ENCODE peak calls at places on chromosomes 13 and 19, in four cellular contexts. One of them, this sample, is unnamed.

GRCh38 chr13:113325779-113326178 is 28.7 kb downstream of the LAMP1 start:
- DNase-seq in H1: no peak
- DNase-seq in GM12878: no peak
- DNase-seq in K562: no peak
- DNase-seq in this sample: no peak

GRCh38 chr19:15702590-15702930 is 25.3 kb upstream of the OR10H2 start:
- DNase-seq in GM12878: no peak
- DNase-seq in K562: peak
- DNase-seq in H1: no peak
- DNase-seq in this sample: peak

GRCh38 chr13:76854894-76855293 is 31.3 kb downstream of the KCTD12 start:
- DNase-seq in H1: no peak
- DNase-seq in K562: no peak
- DNase-seq in GM12878: no peak
- DNase-seq in this sample: no peak

GRCh38 chr13:111387945-111388600 is 67.6 kb downstream of the TEX29 start:
- DNase-seq in GM12878: no peak
- DNase-seq in K562: no peak
- DNase-seq in H1: no peak
- DNase-seq in this sample: no peak

GRCh38 chr19:30252214-30252613 is 120.0 kb upstream of the ZNF536 start:
- DNase-seq in H1: no peak
- DNase-seq in K562: no peak
- DNase-seq in GM12878: no peak
- DNase-seq in this sample: no peak

GRCh38 chr13:46197299-46197975 is 14.3 kb upstream of the LRRC63 start:
- DNase-seq in K562: no peak
- DNase-seq in GM12878: no peak
- DNase-seq in H1: no peak
- DNase-seq in this sample: no peak

GRCh38 chr19:39156230-39156890 is 30.8 kb downstream of the PAK4 start:
- DNase-seq in K562: peak
- DNase-seq in GM12878: no peak
- DNase-seq in H1: no peak
- DNase-seq in this sample: no peak

GRCh38 chr19:54188224-54188871 is 1.0 kb downstream of the MBOAT7 start:
- DNase-seq in GM12878: no peak
- DNase-seq in K562: peak
- DNase-seq in H1: no peak
- DNase-seq in this sample: no peak

GRCh38 chr19:27966390-27966816 is 1246.5 kb downstream of the UQCRFS1 start:
- DNase-seq in H1: no peak
- DNase-seq in GM12878: no peak
- DNase-seq in K562: peak
- DNase-seq in this sample: no peak

GRCh38 chr19:54517483-54517882 is 14.9 kb downstream of the LAIR2 start:
- DNase-seq in GM12878: no peak
- DNase-seq in K562: peak
- DNase-seq in H1: peak
- DNase-seq in this sample: no peak

GRCh38 chr13:106911020-106911419 is 343.1 kb upstream of the ARGLU1 start:
- DNase-seq in H1: no peak
- DNase-seq in GM12878: no peak
- DNase-seq in K562: no peak
- DNase-seq in this sample: no peak

GRCh38 chr19:55353803-55354697 is 469 bp downstream of the COX6B2 start:
- DNase-seq in H1: peak
- DNase-seq in K562: peak
- DNase-seq in GM12878: no peak
- DNase-seq in this sample: peak

GRCh38 chr19:45160870-45161714 is at the start of gene NKPD1:
- DNase-seq in K562: no peak
- DNase-seq in H1: no peak
- DNase-seq in GM12878: no peak
- DNase-seq in this sample: no peak

GRCh38 chr13:26968431-26969335 is 202.9 kb downstream of the USP12 start:
- DNase-seq in K562: no peak
- DNase-seq in GM12878: no peak
- DNase-seq in H1: no peak
- DNase-seq in this sample: no peak

GRCh38 chr13:23715762-23716235 is 145.6 kb downstream of the TNFRSF19 start:
- DNase-seq in K562: peak
- DNase-seq in H1: peak
- DNase-seq in GM12878: no peak
- DNase-seq in this sample: peak

GRCh38 chr19:7595466-7596133 is at the start of gene CAMSAP3:
- DNase-seq in K562: peak
- DNase-seq in H1: peak
- DNase-seq in GM12878: no peak
- DNase-seq in this sample: no peak

GRCh38 chr19:42277821-42278809 is 9.1 kb downstream of the CIC start:
- DNase-seq in K562: no peak
- DNase-seq in H1: no peak
- DNase-seq in GM12878: no peak
- DNase-seq in this sample: no peak

GRCh38 chr19:3868770-3869456 is at the start of gene ZFR2:
- DNase-seq in K562: peak
- DNase-seq in H1: peak
- DNase-seq in GM12878: no peak
- DNase-seq in this sample: peak

GRCh38 chr13:92355213-92355612 is 871.4 kb upstream of the GPC6 start:
- DNase-seq in GM12878: no peak
- DNase-seq in K562: peak
- DNase-seq in H1: no peak
- DNase-seq in this sample: no peak

GRCh38 chr19:10828981-10829821 is 6.8 kb downstream of the TMED1 start:
- DNase-seq in H1: no peak
- DNase-seq in K562: no peak
- DNase-seq in GM12878: no peak
- DNase-seq in this sample: no peak

GRCh38 chr13:55073000-55073399 is 2044.4 kb downstream of the OLFM4 start:
- DNase-seq in H1: no peak
- DNase-seq in K562: no peak
- DNase-seq in GM12878: no peak
- DNase-seq in this sample: no peak

GRCh38 chr19:41861846-41862245 is 1.8 kb downstream of the RPS19 start:
- DNase-seq in GM12878: no peak
- DNase-seq in H1: no peak
- DNase-seq in K562: no peak
- DNase-seq in this sample: no peak

GRCh38 chr13:109500146-109500773 is 286.1 kb downstream of the IRS2 start:
- DNase-seq in H1: no peak
- DNase-seq in GM12878: no peak
- DNase-seq in K562: no peak
- DNase-seq in this sample: no peak

GRCh38 chr13:48126944-48127814 is 32.3 kb upstream of the MED4 start:
- DNase-seq in GM12878: peak
- DNase-seq in H1: no peak
- DNase-seq in K562: peak
- DNase-seq in this sample: peak

GRCh38 chr13:106919638-106920037 is 351.7 kb upstream of the ARGLU1 start:
- DNase-seq in K562: no peak
- DNase-seq in H1: no peak
- DNase-seq in GM12878: no peak
- DNase-seq in this sample: no peak

GRCh38 chr13:40180776-40181175 is 485.7 kb downstream of the FOXO1 start:
- DNase-seq in GM12878: no peak
- DNase-seq in H1: no peak
- DNase-seq in K562: no peak
- DNase-seq in this sample: no peak

GRCh38 chr13:44012910-44013309 is 133.2 kb downstream of the LACC1 start:
- DNase-seq in H1: no peak
- DNase-seq in GM12878: no peak
- DNase-seq in K562: no peak
- DNase-seq in this sample: no peak

GRCh38 chr13:112771877-112772538 is 82.2 kb downstream of the ATP11A start:
- DNase-seq in K562: no peak
- DNase-seq in H1: no peak
- DNase-seq in GM12878: no peak
- DNase-seq in this sample: no peak

GRCh38 chr13:111394211-111394922 is 73.9 kb downstream of the TEX29 start:
- DNase-seq in K562: no peak
- DNase-seq in H1: no peak
- DNase-seq in GM12878: no peak
- DNase-seq in this sample: no peak

GRCh38 chr19:16638666-16639065 is 10.7 kb upstream of the MED26 start:
- DNase-seq in K562: no peak
- DNase-seq in H1: no peak
- DNase-seq in GM12878: no peak
- DNase-seq in this sample: no peak

GRCh38 chr13:46864941-46865340 is 31.9 kb downstream of the HTR2A start:
- DNase-seq in GM12878: no peak
- DNase-seq in H1: no peak
- DNase-seq in K562: no peak
- DNase-seq in this sample: no peak

DNA sequence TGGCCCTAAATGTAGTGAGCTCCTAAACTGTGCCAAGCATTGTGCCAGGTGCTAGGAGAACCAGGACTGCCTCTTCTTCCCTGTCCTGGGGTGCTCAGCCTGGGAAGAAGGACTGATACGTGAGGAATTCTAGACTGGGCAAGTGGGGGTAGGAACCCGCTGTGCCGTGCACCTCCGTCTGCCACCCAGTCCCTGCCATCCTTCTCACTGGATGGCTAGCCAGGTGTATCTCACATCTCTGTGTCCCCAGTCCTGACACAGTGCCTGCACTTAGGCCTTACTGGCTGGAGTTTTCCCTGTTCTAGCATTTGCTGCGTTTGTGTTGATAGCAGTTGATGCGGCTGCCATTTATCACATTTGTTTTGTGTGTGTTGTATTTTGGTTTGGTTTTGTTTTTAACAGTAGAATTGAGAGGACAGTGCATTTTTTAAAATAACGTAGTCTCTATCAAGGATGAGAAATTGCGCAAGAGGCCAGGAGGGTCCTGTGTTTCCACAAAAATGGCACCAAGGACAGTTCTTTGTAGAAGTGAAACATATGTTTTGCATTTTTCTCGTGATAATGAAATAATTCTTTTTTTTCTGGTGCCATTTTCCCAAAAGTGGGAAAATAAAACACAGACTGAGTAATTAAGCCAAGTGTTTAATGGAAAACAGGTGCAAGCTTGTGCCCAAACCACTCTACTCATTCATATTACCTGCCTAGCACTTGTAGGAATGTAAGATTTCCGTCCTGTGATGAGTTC is 4.7 kb upstream of the GPR183 start:
- DNase-seq in GM12878: no peak
- DNase-seq in H1: no peak
- DNase-seq in K562: no peak
- DNase-seq in this sample: no peak
- TF ChIP-seq EGR1 in GM12878: no peak
- TF ChIP-seq EGR1 in H1: no peak
- TF ChIP-seq EGR1 in K562: no peak
- TF ChIP-seq EGR1 in this sample: no peak

DNA sequence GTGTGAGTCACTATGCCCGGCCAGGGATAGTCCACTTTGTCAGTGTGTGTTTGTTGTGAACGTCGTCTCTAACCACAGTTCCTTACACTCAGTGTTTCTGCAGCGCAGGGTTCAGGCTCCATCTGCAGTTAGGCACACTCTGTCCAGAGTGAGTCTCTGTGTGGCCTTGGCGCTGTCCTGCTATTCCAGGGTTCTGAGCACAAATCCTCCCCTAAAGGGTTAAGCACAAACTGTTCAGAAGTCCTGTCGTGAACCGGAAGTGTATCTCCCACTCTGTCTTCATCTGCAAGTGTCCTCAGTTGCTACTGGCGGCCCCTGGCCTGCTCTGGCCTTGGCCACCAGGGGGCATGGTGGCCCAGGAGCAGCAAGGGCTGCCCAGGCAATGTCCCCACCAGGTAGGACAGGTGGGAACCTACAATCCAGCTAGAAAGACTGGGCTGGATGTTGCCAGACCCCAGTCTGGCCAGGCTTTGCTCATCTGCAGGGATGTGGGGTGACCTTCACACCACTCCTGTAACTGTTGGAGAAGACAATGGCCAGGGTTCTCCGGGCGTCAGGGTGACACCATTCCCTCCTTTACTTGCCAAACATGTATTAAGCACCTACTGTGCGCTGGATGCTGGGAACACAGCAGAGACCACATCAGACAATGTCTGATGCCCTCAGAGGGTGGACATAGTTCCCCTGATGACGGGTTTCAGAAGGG is 38.6 kb upstream of the GATAD2A start:
- DNase-seq in GM12878: no peak
- DNase-seq in H1: peak
- DNase-seq in K562: peak
- DNase-seq in this sample: peak
- TF ChIP-seq EGR1 in GM12878: peak
- TF ChIP-seq EGR1 in H1: no peak
- TF ChIP-seq EGR1 in K562: peak
- TF ChIP-seq EGR1 in this sample: peak

GRCh38 chr13:45180713-45181601 is 19.9 kb downstream of the KCTD4 start:
- DNase-seq in GM12878: no peak
- DNase-seq in K562: no peak
- DNase-seq in H1: no peak
- DNase-seq in this sample: no peak
- TF ChIP-seq EGR1 in GM12878: no peak
- TF ChIP-seq EGR1 in K562: no peak
- TF ChIP-seq EGR1 in H1: no peak
- TF ChIP-seq EGR1 in this sample: no peak

GRCh38 chr13:37194428-37194861 is 89.0 kb upstream of the CSNK1A1L start:
- DNase-seq in GM12878: no peak
- DNase-seq in H1: no peak
- DNase-seq in K562: no peak
- DNase-seq in this sample: no peak
- TF ChIP-seq EGR1 in GM12878: no peak
- TF ChIP-seq EGR1 in H1: no peak
- TF ChIP-seq EGR1 in K562: no peak
- TF ChIP-seq EGR1 in this sample: no peak

GRCh38 chr13:99382428-99383133 is 75.4 kb upstream of the GPR183 start:
- DNase-seq in K562: no peak
- DNase-seq in H1: peak
- DNase-seq in GM12878: no peak
- DNase-seq in this sample: no peak
- TF ChIP-seq EGR1 in K562: no peak
- TF ChIP-seq EGR1 in H1: no peak
- TF ChIP-seq EGR1 in GM12878: no peak
- TF ChIP-seq EGR1 in this sample: no peak

DNA sequence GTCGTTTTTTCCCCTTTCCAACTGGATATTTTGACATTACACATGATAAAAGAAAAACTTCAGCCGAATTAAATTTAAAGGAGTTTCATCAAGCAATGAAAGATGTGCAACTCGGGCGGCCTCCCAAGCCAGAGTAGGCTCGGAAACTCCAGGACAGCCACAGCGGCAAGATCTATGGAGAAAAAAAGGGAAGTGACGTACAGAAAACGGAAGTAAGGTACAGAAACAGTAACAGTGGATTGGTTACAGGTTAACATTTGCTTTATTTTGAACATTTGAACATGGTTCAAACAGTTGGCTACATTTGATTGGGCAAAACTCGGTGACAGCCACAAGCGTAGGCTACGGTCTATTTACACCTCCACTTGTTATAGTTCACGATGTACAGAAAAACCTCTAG is 30.5 kb upstream of the FAM124A start:
- DNase-seq in K562: no peak
- DNase-seq in H1: peak
- DNase-seq in GM12878: no peak
- DNase-seq in this sample: no peak
- TF ChIP-seq EGR1 in K562: no peak
- TF ChIP-seq EGR1 in H1: no peak
- TF ChIP-seq EGR1 in GM12878: no peak
- TF ChIP-seq EGR1 in this sample: no peak

This sample was measured in HCT116.